ENCODE peak calls at places on chromosomes 7 and 10, in four cellular contexts. One of them, this sample, is unnamed.

GRCh38 chr10:132232981-132233380 is 46.2 kb downstream of the DPYSL4 start:
- DNase-seq in CD4-positive, CD25-positive, alpha-beta regulatory T cell: no peak
- DNase-seq in RWPE1: no peak
- DNase-seq in epithelial cell of esophagus: no peak
- DNase-seq in this sample: no peak

GRCh38 chr10:117240730-117241529 is at the start of gene SLC18A2:
- DNase-seq in CD4-positive, CD25-positive, alpha-beta regulatory T cell: no peak
- DNase-seq in RWPE1: no peak
- DNase-seq in epithelial cell of esophagus: no peak
- DNase-seq in this sample: no peak

GRCh38 chr10:60564475-60564874 is 174.8 kb upstream of the ANK3 start:
- DNase-seq in CD4-positive, CD25-positive, alpha-beta regulatory T cell: no peak
- DNase-seq in RWPE1: no peak
- DNase-seq in epithelial cell of esophagus: no peak
- DNase-seq in this sample: no peak

GRCh38 chr10:77566228-77566627 is 71.4 kb downstream of the KCNMA1 start:
- DNase-seq in CD4-positive, CD25-positive, alpha-beta regulatory T cell: no peak
- DNase-seq in RWPE1: no peak
- DNase-seq in epithelial cell of esophagus: no peak
- DNase-seq in this sample: no peak

GRCh38 chr10:36489181-36489927 is 636.0 kb upstream of the ANKRD30A start:
- DNase-seq in CD4-positive, CD25-positive, alpha-beta regulatory T cell: no peak
- DNase-seq in RWPE1: no peak
- DNase-seq in epithelial cell of esophagus: no peak
- DNase-seq in this sample: peak

GRCh38 chr7:34900891-34901493 is 136.3 kb downstream of the DPY19L1 start:
- DNase-seq in CD4-positive, CD25-positive, alpha-beta regulatory T cell: no peak
- DNase-seq in RWPE1: no peak
- DNase-seq in epithelial cell of esophagus: peak
- DNase-seq in this sample: no peak

GRCh38 chr7:141328290-141328689 is 222.9 kb upstream of the AGK start:
- DNase-seq in CD4-positive, CD25-positive, alpha-beta regulatory T cell: no peak
- DNase-seq in RWPE1: no peak
- DNase-seq in epithelial cell of esophagus: no peak
- DNase-seq in this sample: no peak

GRCh38 chr10:79093658-79094411 is 25.1 kb downstream of the ZMIZ1 start:
- DNase-seq in CD4-positive, CD25-positive, alpha-beta regulatory T cell: no peak
- DNase-seq in RWPE1: no peak
- DNase-seq in epithelial cell of esophagus: no peak
- DNase-seq in this sample: no peak

GRCh38 chr7:110003827-110004226 is 1087.1 kb upstream of the LRRN3 start:
- DNase-seq in CD4-positive, CD25-positive, alpha-beta regulatory T cell: no peak
- DNase-seq in RWPE1: no peak
- DNase-seq in epithelial cell of esophagus: peak
- DNase-seq in this sample: no peak

GRCh38 chr7:1666779-1667565 is 3.1 kb upstream of the ELFN1 start:
- DNase-seq in CD4-positive, CD25-positive, alpha-beta regulatory T cell: no peak
- DNase-seq in RWPE1: no peak
- DNase-seq in epithelial cell of esophagus: no peak
- DNase-seq in this sample: no peak